ENCODE peak calls at places on chromosomes 13 and 19, in eight cellular contexts. One of them, this sample, is unnamed.

GRCh38 chr13:22107549-22107948 is 436.7 kb downstream of the FGF9 start:
- DNase-seq in Kasumi-1: no peak
- DNase-seq in non-pigmented ciliary epithelial cell: no peak
- DNase-seq in central memory CD8-positive, alpha-beta T cell: no peak
- DNase-seq in IMR-90: no peak
- DNase-seq in lower leg skin: no peak
- DNase-seq in endothelial cell: no peak
- DNase-seq in GM20000: no peak
- DNase-seq in this sample: no peak

GRCh38 chr19:31819837-31820236 is 470.6 kb upstream of the TSHZ3 start:
- DNase-seq in Kasumi-1: no peak
- DNase-seq in non-pigmented ciliary epithelial cell: no peak
- DNase-seq in central memory CD8-positive, alpha-beta T cell: no peak
- DNase-seq in IMR-90: no peak
- DNase-seq in lower leg skin: no peak
- DNase-seq in endothelial cell: no peak
- DNase-seq in GM20000: no peak
- DNase-seq in this sample: no peak

GRCh38 chr13:114064516-114065140 is 67.8 kb downstream of the RASA3 start:
- DNase-seq in Kasumi-1: no peak
- DNase-seq in non-pigmented ciliary epithelial cell: no peak
- DNase-seq in central memory CD8-positive, alpha-beta T cell: no peak
- DNase-seq in IMR-90: peak
- DNase-seq in lower leg skin: no peak
- DNase-seq in endothelial cell: no peak
- DNase-seq in GM20000: no peak
- DNase-seq in this sample: no peak

GRCh38 chr13:32811297-32811800 is 204.9 kb upstream of the KL start:
- DNase-seq in Kasumi-1: peak
- DNase-seq in non-pigmented ciliary epithelial cell: no peak
- DNase-seq in central memory CD8-positive, alpha-beta T cell: no peak
- DNase-seq in IMR-90: no peak
- DNase-seq in lower leg skin: no peak
- DNase-seq in endothelial cell: no peak
- DNase-seq in GM20000: peak
- DNase-seq in this sample: peak

GRCh38 chr13:73532582-73532981 is 473.8 kb downstream of the KLF5 start:
- DNase-seq in Kasumi-1: no peak
- DNase-seq in non-pigmented ciliary epithelial cell: no peak
- DNase-seq in central memory CD8-positive, alpha-beta T cell: no peak
- DNase-seq in IMR-90: no peak
- DNase-seq in lower leg skin: no peak
- DNase-seq in endothelial cell: no peak
- DNase-seq in GM20000: no peak
- DNase-seq in this sample: no peak

GRCh38 chr13:95160112-95160906 is 140.9 kb downstream of the ABCC4 start:
- DNase-seq in Kasumi-1: no peak
- DNase-seq in non-pigmented ciliary epithelial cell: no peak
- DNase-seq in central memory CD8-positive, alpha-beta T cell: no peak
- DNase-seq in IMR-90: peak
- DNase-seq in lower leg skin: no peak
- DNase-seq in endothelial cell: no peak
- DNase-seq in GM20000: no peak
- DNase-seq in this sample: no peak

GRCh38 chr19:46082728-46083050 is 41.8 kb downstream of the IGFL3 start:
- DNase-seq in Kasumi-1: no peak
- DNase-seq in non-pigmented ciliary epithelial cell: no peak
- DNase-seq in central memory CD8-positive, alpha-beta T cell: no peak
- DNase-seq in IMR-90: no peak
- DNase-seq in lower leg skin: no peak
- DNase-seq in endothelial cell: no peak
- DNase-seq in GM20000: no peak
- DNase-seq in this sample: no peak

GRCh38 chr13:40170091-40170490 is 496.4 kb downstream of the FOXO1 start:
- DNase-seq in Kasumi-1: no peak
- DNase-seq in non-pigmented ciliary epithelial cell: no peak
- DNase-seq in central memory CD8-positive, alpha-beta T cell: no peak
- DNase-seq in IMR-90: no peak
- DNase-seq in lower leg skin: no peak
- DNase-seq in endothelial cell: no peak
- DNase-seq in GM20000: no peak
- DNase-seq in this sample: no peak

GRCh38 chr19:3175761-3176714 is 2.5 kb upstream of the S1PR4 start:
- DNase-seq in Kasumi-1: no peak
- DNase-seq in non-pigmented ciliary epithelial cell: no peak
- DNase-seq in central memory CD8-positive, alpha-beta T cell: no peak
- DNase-seq in IMR-90: peak
- DNase-seq in lower leg skin: no peak
- DNase-seq in endothelial cell: no peak
- DNase-seq in GM20000: no peak
- DNase-seq in this sample: no peak

This sample was measured in GDM1.